ENCODE peak calls at places on chromosome 17, in nine cellular contexts. Y, I, B, U, L, E, J, N and V are unnamed samples.

GRCh38 chr17:44543213-44543904 is 13.9 kb upstream of the FZD2 start:
- DNase-seq in Y (no peak), I (no peak), B (peak; percentile 80), U (peak; percentile 96), L (peak; percentile 94), E (peak; percentile 87), J (no peak), N (no peak), V (peak; percentile 65)

GRCh38 chr17:59365383-59365981 is 34.0 kb downstream of the YPEL2 start:
- DNase-seq in Y (no peak), I (no peak), B (no peak), U (no peak), L (peak; percentile 74), E (no peak), J (no peak), N (no peak), V (peak; percentile 35)

GRCh38 chr17:67466251-67466650 is 89.2 kb downstream of the PITPNC1 start:
- DNase-seq in Y (no peak), I (no peak), B (no peak), U (no peak), L (no peak), E (no peak), J (no peak), N (no peak), V (no peak)

GRCh38 chr17:57121308-57122042 is 36.4 kb downstream of the AKAP1 start:
- DNase-seq in Y (no peak), I (no peak), B (peak; percentile 55), U (peak; percentile 39), L (peak; percentile 63), E (no peak), J (no peak), N (peak; percentile 55), V (peak; percentile 66)

GRCh38 chr17:20127660-20128413 is 118.7 kb downstream of the SPECC1 start:
- DNase-seq in Y (no peak), I (peak; percentile 12), B (peak; percentile 35), U (peak; percentile 21), L (no peak), E (no peak), J (no peak), N (no peak), V (no peak)

GRCh38 chr17:69734656-69735055 is 320.2 kb downstream of the MAP2K6 start:
- DNase-seq in Y (no peak), I (no peak), B (no peak), U (peak; percentile 61), L (no peak), E (no peak), J (no peak), N (no peak), V (no peak)

GRCh38 chr17:13157656-13158055 is 139.8 kb upstream of the ELAC2 start:
- DNase-seq in Y (no peak), I (no peak), B (no peak), U (no peak), L (no peak), E (no peak), J (no peak), N (no peak), V (no peak)

GRCh38 chr17:76452102-76452645 is 778 bp downstream of the UBE2O start:
- DNase-seq in Y (no peak), I (no peak), B (no peak), U (no peak), L (no peak), E (no peak), J (peak; percentile 32), N (peak; percentile 39), V (peak; percentile 29)

GRCh38 chr17:43015579-43015978 is 6.6 kb downstream of the VAT1 start:
- DNase-seq in Y (peak; percentile 86), I (no peak), B (no peak), U (no peak), L (no peak), E (no peak), J (no peak), N (no peak), V (no peak)

GRCh38 chr17:29048440-29049360 is 5.8 kb downstream of the PIPOX start:
- DNase-seq in Y (no peak), I (no peak), B (no peak), U (peak; percentile 42), L (no peak), E (no peak), J (no peak), N (no peak), V (peak; percentile 24)

GRCh38 chr17:50208611-50209061 is 7.2 kb upstream of the COL1A1 start:
- DNase-seq in Y (no peak), I (no peak), B (no peak), U (no peak), L (no peak), E (no peak), J (no peak), N (no peak), V (no peak)

GRCh38 chr17:79864147-79864546 is 24.9 kb upstream of the CBX4 start:
- DNase-seq in Y (no peak), I (no peak), B (no peak), U (no peak), L (no peak), E (no peak), J (no peak), N (no peak), V (no peak)

GRCh38 chr17:57785032-57785431 is 39.9 kb upstream of the CCDC182 start:
- DNase-seq in Y (no peak), I (no peak), B (no peak), U (no peak), L (no peak), E (no peak), J (peak; percentile 13), N (peak; percentile 16), V (no peak)

GRCh38 chr17:57493171-57493570 is 236.8 kb downstream of the MSI2 start:
- DNase-seq in Y (no peak), I (no peak), B (no peak), U (no peak), L (no peak), E (no peak), J (no peak), N (no peak), V (no peak)

GRCh38 chr17:19876524-19877161 is 8.9 kb upstream of the ULK2 start:
- DNase-seq in Y (peak; percentile 70), I (no peak), B (no peak), U (no peak), L (no peak), E (no peak), J (peak; percentile 33), N (no peak), V (no peak)

GRCh38 chr17:53032861-53033271 is 789.9 kb upstream of the KIF2B start:
- DNase-seq in Y (no peak), I (no peak), B (peak; percentile 25), U (peak; percentile 12), L (peak; percentile 75), E (peak; percentile 66), J (peak; percentile 23), N (peak; percentile 36), V (peak; percentile 48)

GRCh38 chr17:50495918-50496317 is 12.3 kb upstream of the MYCBPAP start:
- DNase-seq in Y (no peak), I (no peak), B (peak; percentile 52), U (peak; percentile 72), L (no peak), E (no peak), J (no peak), N (no peak), V (no peak)

DNA sequence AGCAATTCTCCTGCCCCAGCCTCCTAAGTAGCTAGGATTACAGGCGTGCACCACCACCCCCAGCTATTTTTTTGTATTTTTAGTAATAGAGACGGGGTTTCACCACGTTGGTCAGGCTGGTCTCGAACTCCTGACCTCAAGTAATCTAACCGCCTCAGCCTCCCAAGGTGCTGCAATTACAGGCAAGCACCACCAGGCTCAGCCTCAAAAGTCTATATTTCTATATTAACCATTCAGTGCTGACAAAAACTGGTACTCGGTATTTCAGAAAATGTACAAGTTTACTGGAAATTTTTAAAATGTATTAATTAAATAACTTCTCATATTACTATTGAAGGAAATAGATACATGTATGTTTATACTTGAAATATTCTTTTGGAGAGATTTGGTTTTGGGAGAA is 1.4 kb upstream of the HEXD start:
- DNase-seq in Y (no peak), I (no peak), B (no peak), U (no peak), L (no peak), E (no peak), J (no peak), N (no peak), V (no peak)
- TF ChIP-seq CTCF in Y (no peak), I (peak; percentile 4), B (peak; percentile 21), U (peak; percentile 13), L (no peak), E (no peak), J (no peak), N (no peak), V (no peak)

GRCh38 chr17:73420897-73421296 is 109.1 kb upstream of the CDC42EP4 start:
- DNase-seq in Y (no peak), I (no peak), B (peak; percentile 18), U (peak; percentile 28), L (peak; percentile 35), E (no peak), J (no peak), N (no peak), V (no peak)
- TF ChIP-seq CTCF in Y (no peak), I (peak; percentile 11), B (peak; percentile 21), U (peak; percentile 28), L (peak; percentile 16), E (peak; percentile 18), J (no peak), N (no peak), V (no peak)

DNA sequence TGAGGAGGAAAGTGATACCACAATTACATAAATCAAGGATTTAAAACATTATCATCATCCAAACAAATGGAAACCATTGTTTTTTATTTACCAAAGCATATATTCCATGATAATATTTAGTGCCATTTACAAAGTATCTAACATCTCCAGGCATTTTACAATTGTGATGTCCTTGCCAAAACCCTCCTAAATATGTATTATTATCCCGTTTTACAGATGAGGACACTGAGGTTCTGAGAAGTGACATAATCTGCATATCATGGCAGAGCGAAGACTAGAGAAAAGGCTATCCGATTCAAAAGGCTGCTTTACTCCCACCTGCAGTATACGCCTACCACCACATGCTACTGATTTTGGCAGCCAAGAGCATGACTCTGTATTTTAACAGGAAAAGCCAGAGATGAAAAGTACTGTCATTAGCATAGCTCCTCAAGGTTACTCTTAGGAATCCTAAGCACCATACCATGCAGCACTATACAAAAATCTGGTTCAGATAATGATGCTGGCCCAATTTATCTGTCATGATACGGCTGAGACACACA is 301.4 kb downstream of the CA10 start:
- DNase-seq in Y (no peak), I (no peak), B (no peak), U (no peak), L (no peak), E (no peak), J (no peak), N (no peak), V (no peak)
- TF ChIP-seq CTCF in Y (no peak), I (no peak), B (no peak), U (no peak), L (no peak), E (peak; percentile 26), J (no peak), N (no peak), V (no peak)

DNA sequence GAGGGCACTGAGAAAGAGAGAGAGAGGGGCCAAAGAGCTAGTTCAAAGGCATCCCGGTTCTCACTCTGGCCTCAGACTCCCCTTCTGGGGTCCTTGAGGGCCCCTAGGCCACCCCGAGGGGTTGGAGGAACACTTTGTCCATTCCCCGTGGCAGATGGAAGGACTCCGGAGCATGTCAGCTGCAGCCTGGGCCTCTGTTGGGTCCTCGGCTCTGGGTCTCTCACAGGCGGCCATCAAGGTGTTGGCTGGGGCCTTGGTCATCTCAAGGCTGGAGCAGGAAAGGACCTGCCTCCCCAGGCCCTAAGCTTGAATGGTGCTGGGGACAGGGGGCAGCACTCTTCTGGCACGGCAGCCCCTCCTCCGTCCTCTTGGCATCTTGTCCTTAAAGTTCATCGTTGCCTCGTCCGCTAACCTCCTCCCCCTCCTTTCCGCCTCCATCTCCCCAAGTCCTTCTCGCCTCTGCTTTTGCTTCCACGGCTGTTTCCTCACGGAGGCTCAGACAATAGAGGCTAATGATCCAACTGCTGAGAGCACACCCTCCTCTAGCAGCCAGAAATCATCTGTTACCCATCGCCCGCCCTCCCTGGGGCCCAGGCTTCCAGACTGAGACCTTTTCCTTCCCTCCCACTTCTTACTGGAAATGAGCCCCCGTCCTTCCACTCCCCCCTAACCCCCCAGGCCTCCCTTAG is 23.3 kb downstream of the CCR7 start:
- DNase-seq in Y (no peak), I (no peak), B (no peak), U (peak; percentile 34), L (no peak), E (no peak), J (no peak), N (no peak), V (no peak)
- TF ChIP-seq CTCF in Y (peak; percentile 12), I (no peak), B (no peak), U (no peak), L (no peak), E (no peak), J (no peak), N (no peak), V (no peak)